ENCODE peak calls at places on chromosomes 16 and 17, in five cellular contexts. R is IMR-90, J is GM23338, O is GM06990, A is cardiac fibroblast. N is an unnamed sample.

GRCh38 chr16:15517743-15518142 is 83.4 kb downstream of the BMERB1 start:
- DNase-seq in R (no peak), J (no peak), O (no peak), A (no peak), N (no peak)

GRCh38 chr17:55527520-55528118 is 16.4 kb upstream of the SMIM36 start:
- DNase-seq in R (peak), J (peak), O (no peak), A (peak), N (peak)

GRCh38 chr16:66926171-66926570 is 836 bp upstream of the RRAD start:
- DNase-seq in R (no peak), J (no peak), O (no peak), A (no peak), N (no peak)

GRCh38 chr16:86774931-86775330 is 196.6 kb downstream of the FOXL1 start:
- DNase-seq in R (no peak), J (no peak), O (no peak), A (no peak), N (no peak)

GRCh38 chr17:80477647-80478478 is 1.5 kb upstream of the NPTX1 start:
- DNase-seq in R (peak), J (peak), O (no peak), A (peak), N (no peak)

GRCh38 chr17:68288804-68289203 is 2.1 kb downstream of the SLC16A6 start:
- DNase-seq in R (no peak), J (peak), O (no peak), A (no peak), N (no peak)

GRCh38 chr17:32341141-32341856 is 674 bp downstream of the C17orf75 start:
- DNase-seq in R (no peak), J (no peak), O (peak), A (peak), N (no peak)

GRCh38 chr16:82945420-82946096 is 318.8 kb downstream of the CDH13 start:
- DNase-seq in R (no peak), J (no peak), O (no peak), A (peak), N (no peak)

GRCh38 chr16:75593825-75594820 is 27.9 kb downstream of the GABARAPL2 start:
- DNase-seq in R (peak), J (peak), O (no peak), A (peak), N (no peak)

GRCh38 chr17:49018116-49018612 is 21.0 kb downstream of the IGF2BP1 start:
- DNase-seq in R (no peak), J (no peak), O (no peak), A (no peak), N (no peak)

GRCh38 chr17:82242977-82243647 is 14.3 kb downstream of the SLC16A3 start:
- DNase-seq in R (peak), J (no peak), O (peak), A (peak), N (no peak)

GRCh38 chr16:25013751-25014499 is 1.2 kb downstream of the ARHGAP17 start:
- DNase-seq in R (no peak), J (no peak), O (peak), A (no peak), N (no peak)

GRCh38 chr16:25010542-25010941 is 4.6 kb downstream of the ARHGAP17 start:
- DNase-seq in R (no peak), J (no peak), O (no peak), A (no peak), N (no peak)

GRCh38 chr16:25013049-25013448 is 2.1 kb downstream of the ARHGAP17 start:
- DNase-seq in R (no peak), J (no peak), O (no peak), A (no peak), N (no peak)

GRCh38 chr16:25011891-25012499 is 3.2 kb downstream of the ARHGAP17 start:
- DNase-seq in R (peak), J (no peak), O (no peak), A (no peak), N (no peak)

GRCh38 chr16:25012525-25012991 is 2.6 kb downstream of the ARHGAP17 start:
- DNase-seq in R (peak), J (no peak), O (no peak), A (peak), N (peak)
- H3K4me3 ChIP-seq in R (peak), J (no peak), O (peak), A (peak), N (no peak)

GRCh38 chr16:56606688-56607618 is 1.4 kb upstream of the MT2A start:
- DNase-seq in R (peak), J (peak), O (no peak), A (peak), N (peak)
- H3K4me3 ChIP-seq in R (peak), J (peak), O (no peak), A (peak), N (peak)

DNA sequence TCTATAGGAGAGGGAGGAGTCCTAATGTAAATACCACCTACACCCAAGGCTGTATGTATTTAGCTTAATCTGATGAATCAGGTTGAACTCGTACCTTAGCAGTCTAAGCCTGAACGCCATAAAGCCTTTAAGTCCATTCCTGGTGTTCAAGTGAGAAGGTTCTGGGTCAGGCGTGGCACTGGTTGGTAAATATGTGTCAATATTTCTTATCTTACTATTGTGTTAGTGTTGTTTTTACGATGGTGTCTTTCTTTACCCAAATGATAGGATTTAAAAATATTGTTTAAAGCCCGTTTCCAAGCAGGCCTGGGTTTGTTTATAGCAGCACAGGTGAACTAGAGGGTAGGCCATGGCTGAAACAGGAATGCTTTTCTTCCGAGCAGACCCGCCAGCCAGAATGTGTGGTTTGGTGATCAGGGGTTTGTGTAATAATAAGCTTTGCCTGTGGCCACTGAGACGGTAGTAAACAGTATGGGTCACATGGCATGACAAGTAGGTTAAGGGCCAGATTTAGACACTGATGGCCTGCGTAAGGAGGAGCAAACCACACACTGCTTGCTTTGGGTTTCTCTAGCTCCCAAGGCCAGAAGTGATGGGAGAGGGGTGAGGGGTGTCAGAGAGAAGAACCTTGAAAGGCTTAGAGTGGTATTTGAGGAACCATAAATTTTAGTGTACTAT is 3.3 kb downstream of the TMEM94 start:
- DNase-seq in R (no peak), J (no peak), O (no peak), A (no peak), N (no peak)
- H3K4me3 ChIP-seq in R (no peak), J (no peak), O (no peak), A (no peak), N (no peak)

GRCh38 chr16:63982156-63982555 is 1139.7 kb downstream of the CDH11 start:
- DNase-seq in R (no peak), J (peak), O (no peak), A (no peak), N (no peak)
- H3K4me3 ChIP-seq in R (no peak), J (peak), O (no peak), A (no peak), N (no peak)

GRCh38 chr16:79595261-79595660 is 5.3 kb downstream of the MAF start:
- DNase-seq in R (no peak), J (no peak), O (no peak), A (peak), N (no peak)
- H3K4me3 ChIP-seq in R (no peak), J (no peak), O (no peak), A (no peak), N (no peak)

DNA sequence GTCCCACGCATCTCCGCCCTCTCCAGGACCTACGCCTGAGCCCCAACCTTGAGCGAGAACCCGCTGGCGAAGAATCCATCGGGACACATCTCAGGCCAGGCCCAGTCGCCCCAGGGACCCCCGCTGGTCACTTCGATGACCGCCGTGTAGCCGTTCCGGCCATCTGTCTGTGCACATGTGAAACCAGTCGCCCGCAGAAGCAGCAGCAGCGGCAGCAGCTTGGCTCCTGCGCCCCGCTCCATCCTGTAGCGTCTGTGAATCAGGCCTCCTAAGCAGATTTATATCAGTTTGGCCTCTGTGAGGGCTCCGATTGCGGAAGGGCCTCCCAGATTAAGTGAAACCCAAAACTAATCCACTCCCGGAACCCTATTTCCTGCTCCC is at the start of gene VMO1:
- DNase-seq in R (no peak), J (peak), O (no peak), A (peak), N (no peak)
- H3K4me3 ChIP-seq in R (no peak), J (no peak), O (no peak), A (peak), N (peak)

DNA sequence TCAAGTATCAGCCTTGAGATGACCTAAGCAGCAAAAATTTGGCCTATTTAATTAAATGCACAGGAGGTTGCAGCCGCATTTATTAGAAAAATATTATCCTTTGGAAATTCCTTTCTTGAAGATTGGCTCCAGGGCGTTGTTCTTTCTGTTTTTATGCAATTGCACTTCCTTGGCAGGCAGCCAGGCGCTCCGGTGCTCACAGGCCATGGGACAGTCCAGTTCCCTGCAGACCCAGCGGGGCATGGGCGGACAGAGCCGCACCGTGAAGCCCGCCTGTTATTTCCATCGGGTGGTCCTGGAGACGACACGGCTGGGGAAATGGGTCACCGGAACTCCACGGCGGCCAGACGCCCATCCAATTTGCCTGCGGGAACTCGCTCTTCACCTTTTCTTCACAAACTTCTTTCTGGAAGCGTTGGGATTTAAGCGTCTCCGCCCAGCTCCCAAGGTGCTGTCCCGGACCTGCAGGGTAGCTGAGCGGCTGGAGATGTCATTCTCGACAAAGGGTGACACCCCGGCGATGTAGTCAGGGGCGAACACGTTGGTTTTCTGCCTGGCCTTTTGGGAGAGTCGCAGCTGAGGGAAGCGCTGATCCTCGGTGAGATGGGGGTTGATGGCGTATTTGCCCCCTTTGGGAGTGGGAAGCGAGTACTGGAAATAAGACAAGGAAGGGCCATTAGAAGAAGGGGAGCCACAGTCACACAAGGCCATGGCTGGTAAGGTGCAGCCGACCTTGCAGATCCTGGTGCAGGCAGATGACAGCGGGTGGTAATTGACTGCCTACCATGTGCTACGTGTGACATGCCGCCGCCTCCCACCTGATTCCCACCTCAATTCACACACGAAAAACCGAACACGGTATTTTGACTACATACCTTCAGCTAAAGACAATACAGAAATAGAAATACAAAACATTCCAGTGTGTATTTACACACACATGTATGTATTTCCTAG is 12.5 kb downstream of the NOB1 start:
- DNase-seq in R (peak), J (no peak), O (no peak), A (peak), N (no peak)
- H3K4me3 ChIP-seq in R (no peak), J (no peak), O (no peak), A (no peak), N (no peak)

GRCh38 chr16:30892670-30893069 is 1.2 kb downstream of the BCL7C start:
- DNase-seq in R (no peak), J (no peak), O (no peak), A (no peak), N (no peak)
- H3K4me3 ChIP-seq in R (peak), J (peak), O (peak), A (peak), N (peak)

N was measured in skeletal muscle cell.